ENCODE peak calls at places on chromosomes 7 and 10, in four cellular contexts. R, U, C and D are unnamed samples.

GRCh38 chr7:120226188-120226587 is 46.8 kb upstream of the KCND2 start:
- DNase-seq in R (no peak), U (no peak), C (no peak), D (no peak)

GRCh38 chr7:24718431-24718831 is 38.8 kb downstream of the GSDME start:
- DNase-seq in R (no peak), C (no peak), U (no peak), D (no peak)

GRCh38 chr7:126574276-126574675 is 678.5 kb downstream of the GRM8 start:
- DNase-seq in R (no peak), U (peak; percentile 15), C (no peak), D (no peak)

GRCh38 chr7:137880432-137880831 is 33.7 kb upstream of the DGKI start:
- DNase-seq in C (no peak), R (no peak), U (peak; percentile 7), D (no peak)

GRCh38 chr10:5549462-5550249 is 24.9 kb downstream of the CALML3 start:
- DNase-seq in U (no peak), C (no peak), R (no peak), D (no peak)

GRCh38 chr7:28096713-28097112 is 83.9 kb downstream of the JAZF1 start:
- DNase-seq in U (peak; percentile 61), C (peak; percentile 78), R (peak; percentile 45), D (peak; percentile 43)

GRCh38 chr10:95478935-95479334 is 82.2 kb downstream of the SORBS1 start:
- DNase-seq in R (no peak), C (no peak), U (no peak), D (no peak)

GRCh38 chr7:2863461-2864066 is 19.5 kb upstream of the GNA12 start:
- DNase-seq in U (peak; percentile 94), C (peak; percentile 41), R (peak; percentile 44), D (peak; percentile 85)

GRCh38 chr7:36372156-36372555 is 17.5 kb upstream of the ANLN start:
- DNase-seq in R (no peak), C (no peak), U (no peak), D (no peak)

GRCh38 chr10:87960230-87960629 is 96.8 kb downstream of the PTEN start:
- DNase-seq in C (no peak), U (no peak), R (no peak), D (no peak)

GRCh38 chr10:87957702-87958101 is 94.3 kb downstream of the PTEN start:
- DNase-seq in U (no peak), C (no peak), R (no peak), D (no peak)

GRCh38 chr10:87961314-87961713 is 97.9 kb downstream of the PTEN start:
- DNase-seq in U (no peak), C (no peak), R (no peak), D (no peak)

GRCh38 chr10:87952612-87953011 is 89.2 kb downstream of the PTEN start:
- DNase-seq in U (no peak), C (no peak), R (no peak), D (no peak)

GRCh38 chr10:87956055-87956454 is 92.6 kb downstream of the PTEN start:
- DNase-seq in U (no peak), R (no peak), C (no peak), D (no peak)
- TF ChIP-seq POLR2A in U (no peak), R (no peak), C (no peak), D (no peak)

GRCh38 chr7:156518466-156518865 is 122.1 kb upstream of the RNF32 start:
- DNase-seq in R (no peak), C (no peak), U (no peak), D (no peak)

GRCh38 chr7:156514851-156515250 is 125.7 kb upstream of the RNF32 start:
- DNase-seq in R (no peak), U (no peak), C (no peak), D (no peak)

GRCh38 chr7:156519070-156519469 is 121.5 kb upstream of the RNF32 start:
- DNase-seq in R (no peak), U (no peak), C (no peak), D (no peak)

GRCh38 chr7:156516791-156517378 is 123.7 kb upstream of the RNF32 start:
- DNase-seq in R (no peak), C (no peak), U (no peak), D (no peak)

GRCh38 chr7:156515911-156516790 is 124.4 kb upstream of the RNF32 start:
- DNase-seq in R (no peak), U (no peak), C (no peak), D (no peak)
- TF ChIP-seq POLR2A in R (no peak), U (no peak), C (no peak), D (no peak)

DNA sequence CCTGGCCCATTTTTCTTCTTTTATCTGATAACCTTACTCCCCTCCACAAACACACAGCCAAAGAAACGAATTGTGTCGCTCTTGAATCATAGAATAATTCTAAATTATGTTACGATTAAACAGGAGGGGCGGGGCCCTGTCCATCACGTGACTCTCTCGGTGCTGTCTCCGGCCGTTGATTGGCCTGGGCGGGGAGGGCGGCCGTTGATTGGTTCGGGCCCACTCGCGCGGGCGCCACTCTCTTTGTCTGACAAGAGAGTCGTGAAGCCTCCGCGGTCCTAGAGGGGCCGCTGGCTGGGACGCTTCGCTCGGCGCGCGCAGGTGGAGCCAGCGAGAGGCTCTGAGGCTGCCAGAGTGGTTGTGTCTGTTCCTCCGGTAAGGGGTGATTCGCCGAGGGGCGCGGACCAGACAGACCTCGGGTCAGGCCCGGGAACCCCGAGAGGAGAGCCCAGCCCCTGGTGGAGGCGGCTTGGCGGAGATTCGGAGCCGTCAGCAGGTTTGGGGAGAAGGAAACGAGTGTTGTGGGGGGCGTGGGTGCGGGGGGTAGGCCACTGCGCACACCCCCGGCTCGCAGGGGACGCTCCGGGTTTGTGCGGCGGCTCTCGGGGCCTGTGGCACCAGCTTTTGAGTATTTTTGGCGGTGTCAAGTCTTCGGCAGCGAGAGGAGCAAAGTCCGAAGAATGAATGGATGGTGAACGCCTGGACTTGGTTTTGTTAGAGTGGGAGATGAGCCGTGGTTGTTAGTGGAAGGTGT is at the start of gene ZNF789:
- DNase-seq in C (peak; percentile 99), R (peak; percentile 99), U (peak; percentile 96), D (peak; percentile 98)
- TF ChIP-seq POLR2A in C (peak; percentile 94), R (no peak), U (peak; percentile 85), D (no peak)

DNA sequence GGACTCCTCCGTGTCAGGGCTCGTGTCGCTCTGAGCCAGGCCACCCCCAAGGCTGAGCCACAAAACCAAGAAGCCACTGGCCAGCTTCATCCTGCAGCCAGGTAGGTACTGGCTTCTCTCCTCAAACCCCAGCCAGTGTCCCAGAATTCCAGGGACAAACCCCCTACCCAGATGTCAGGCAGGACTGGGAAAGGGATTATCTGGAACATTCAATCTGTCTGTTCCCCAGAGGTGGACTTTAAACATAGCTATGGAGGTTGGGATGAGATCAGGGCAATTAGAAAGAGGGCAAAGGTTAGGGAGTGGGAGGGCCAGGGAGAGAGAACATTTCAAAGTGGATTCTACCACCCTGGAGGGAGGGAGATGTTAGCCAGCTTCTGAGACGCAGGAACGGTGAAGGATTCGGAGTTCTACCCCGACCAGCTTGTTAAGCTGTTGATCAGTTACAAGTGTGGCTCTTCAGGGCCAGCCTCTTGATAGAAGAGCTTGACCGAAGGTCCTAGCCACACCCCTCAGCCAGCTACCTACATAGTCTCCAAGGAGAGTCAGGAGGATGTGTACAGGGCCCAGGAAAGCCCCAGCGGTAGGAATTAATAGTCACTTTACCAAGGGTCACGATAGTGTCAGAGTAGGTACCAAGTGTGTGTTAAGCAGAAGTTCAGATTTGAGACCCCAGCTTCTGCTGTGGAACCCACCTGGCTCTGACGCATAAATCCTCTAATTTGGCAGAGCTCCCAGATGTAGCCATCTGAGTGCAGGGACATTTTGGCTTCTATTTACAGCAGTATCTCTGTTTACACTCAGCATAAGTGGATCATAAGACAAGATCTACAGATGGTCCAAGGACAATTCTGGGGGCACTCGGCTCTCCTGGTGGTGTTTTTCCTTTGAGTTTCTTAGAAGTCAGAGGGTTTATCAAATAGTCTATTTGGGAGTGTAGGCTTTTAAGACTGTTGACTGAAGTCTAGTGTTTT is at the start of gene PLA2G12B:
- DNase-seq in U (no peak), R (peak; percentile 23), C (no peak), D (no peak)
- TF ChIP-seq POLR2A in U (no peak), R (no peak), C (no peak), D (no peak)

GRCh38 chr7:55535637-55536016 is 36.7 kb downstream of the VOPP1 start:
- DNase-seq in U (no peak), R (no peak), C (no peak), D (no peak)
- TF ChIP-seq POLR2A in U (no peak), R (no peak), C (no peak), D (no peak)